ENCODE peak calls at places on chromosome 22, in six cellular contexts. L is CD4-positive, CD25-positive, alpha-beta regulatory T cell; S is fibroblast of lung; H is A549; W is kidney; V is neural progenitor cell. J is an unnamed sample.

GRCh38 chr22:42648368-42649260 is 578 bp downstream of the CYB5R3 start:
- DNase-seq in W (peak), S (peak), L (no peak), V (no peak), H (peak), J (no peak)

GRCh38 chr22:48488149-48488551 is 1339.5 kb downstream of the BRD1 start:
- DNase-seq in S (no peak), H (peak), L (no peak), W (peak), V (peak), J (no peak)

GRCh38 chr22:49592780-49593501 is 234.7 kb downstream of the BRD1 start:
- DNase-seq in S (no peak), L (no peak), W (peak), V (no peak), H (no peak), J (no peak)

GRCh38 chr22:50072714-50073538 is 12.3 kb downstream of the MLC1 start:
- DNase-seq in L (no peak), H (no peak), V (no peak), S (no peak), W (peak), J (no peak)

GRCh38 chr22:19631899-19632670 is 82.2 kb upstream of the SEPTIN5 start:
- DNase-seq in S (peak), L (no peak), W (peak), V (peak), H (peak), J (no peak)

GRCh38 chr22:29524440-29525191 is 28.9 kb downstream of the THOC5 start:
- DNase-seq in W (no peak), S (peak), L (no peak), H (peak), V (peak), J (no peak)

GRCh38 chr22:16959345-16959930 is 48.6 kb downstream of the GAB4 start:
- DNase-seq in L (no peak), H (no peak), V (no peak), S (no peak), W (peak), J (no peak)

GRCh38 chr22:50293441-50294318 is 13.8 kb downstream of the PLXNB2 start:
- DNase-seq in H (peak), S (peak), V (peak), L (no peak), W (peak), J (no peak)

GRCh38 chr22:49487950-49488349 is 339.7 kb downstream of the BRD1 start:
- DNase-seq in V (no peak), S (no peak), L (no peak), W (peak), H (no peak), J (no peak)

GRCh38 chr22:37303821-37304274 is 21.5 kb downstream of the CYTH4 start:
- DNase-seq in L (no peak), S (peak), W (no peak), H (peak), V (no peak), J (no peak)

GRCh38 chr22:46731246-46732040 is 6.6 kb downstream of the CERK start:
- DNase-seq in H (no peak), W (peak), S (peak), L (no peak), V (peak), J (no peak)

GRCh38 chr22:24119476-24119875 is 61.8 kb upstream of the SUSD2 start:
- DNase-seq in L (no peak), S (no peak), W (no peak), V (no peak), H (no peak), J (no peak)

GRCh38 chr22:28229566-28230483 is 310.8 kb upstream of the PITPNB start:
- DNase-seq in W (no peak), V (no peak), L (no peak), S (peak), H (no peak), J (no peak)

GRCh38 chr22:48947636-48948035 is 880.0 kb downstream of the BRD1 start:
- DNase-seq in W (no peak), H (no peak), L (no peak), S (no peak), V (no peak), J (no peak)

GRCh38 chr22:31870890-31871289 is 73.4 kb upstream of the YWHAH start:
- DNase-seq in H (peak), W (no peak), S (peak), L (no peak), V (no peak), J (no peak)

GRCh38 chr22:22210375-22210774 is 34.2 kb upstream of the VPREB1 start:
- DNase-seq in H (peak), V (no peak), L (no peak), S (peak), W (peak), J (peak)

GRCh38 chr22:23520875-23521441 is 59.1 kb downstream of the IGLL1 start:
- DNase-seq in W (peak), V (peak), L (no peak), S (peak), H (peak), J (no peak)

GRCh38 chr22:42300286-42301071 is 30.0 kb upstream of the TCF20 start:
- DNase-seq in V (no peak), H (no peak), L (no peak), S (no peak), W (no peak), J (no peak)

GRCh38 chr22:30843245-30843644 is 125.3 kb downstream of the MORC2 start:
- DNase-seq in W (no peak), L (no peak), V (no peak), S (peak), H (no peak), J (no peak)

GRCh38 chr22:46764140-46764680 is 1.8 kb downstream of the TBC1D22A start:
- DNase-seq in V (no peak), S (no peak), L (no peak), W (no peak), H (no peak), J (no peak)

GRCh38 chr22:46241397-46242007 is 8.6 kb downstream of the CDPF1 start:
- DNase-seq in W (no peak), L (no peak), S (no peak), H (no peak), V (no peak), J (no peak)

GRCh38 chr22:50731811-50732624 is 6.0 kb upstream of the ACR start:
- DNase-seq in W (peak), L (peak), H (peak), S (peak), V (peak), J (no peak)

GRCh38 chr22:31084811-31085492 is 3.8 kb downstream of the SMTN start:
- DNase-seq in W (peak), L (peak), S (peak), V (peak), H (peak), J (no peak)

GRCh38 chr22:46542011-46542985 is 4.9 kb upstream of the CELSR1 start:
- DNase-seq in H (peak), W (peak), L (peak), S (peak), V (peak), J (no peak)

GRCh38 chr22:19801340-19802000 is 40.9 kb downstream of the TBX1 start:
- DNase-seq in W (peak), V (no peak), H (no peak), L (no peak), S (peak), J (no peak)

GRCh38 chr22:48644108-48644507 is 1183.6 kb downstream of the BRD1 start:
- DNase-seq in V (no peak), W (no peak), H (peak), S (peak), L (no peak), J (no peak)

GRCh38 chr22:49776053-49776511 is 51.6 kb downstream of the BRD1 start:
- DNase-seq in S (no peak), V (no peak), L (no peak), W (peak), H (no peak), J (no peak)

GRCh38 chr22:39925273-39925672 is 24.4 kb downstream of the GRAP2 start:
- DNase-seq in W (no peak), S (no peak), L (no peak), H (no peak), V (no peak), J (no peak)
- H3K4me3 ChIP-seq in W (no peak), S (no peak), L (peak), H (no peak), V (no peak), J (no peak)

GRCh38 chr22:44026066-44026629 is 2.0 kb downstream of the PARVB start:
- DNase-seq in H (no peak), W (no peak), S (no peak), L (no peak), V (no peak), J (no peak)
- H3K4me3 ChIP-seq in H (no peak), W (peak), S (no peak), L (peak), V (no peak), J (no peak)

GRCh38 chr22:25747245-25747944 is 5.4 kb downstream of the MYO18B start:
- DNase-seq in V (no peak), H (peak), L (no peak), W (peak), S (peak), J (peak)

GRCh38 chr22:25746012-25746373 is 4.0 kb downstream of the MYO18B start:
- DNase-seq in H (no peak), W (no peak), L (no peak), S (peak), V (no peak), J (no peak)

GRCh38 chr22:25745341-25746011 is 3.5 kb downstream of the MYO18B start:
- DNase-seq in S (peak), H (peak), W (no peak), L (no peak), V (no peak), J (no peak)

GRCh38 chr22:25742918-25743708 is 1.1 kb downstream of the MYO18B start:
- DNase-seq in L (no peak), H (no peak), S (no peak), W (no peak), V (no peak), J (no peak)

GRCh38 chr22:25744694-25745093 is 2.7 kb downstream of the MYO18B start:
- DNase-seq in S (no peak), W (no peak), H (no peak), L (no peak), V (no peak), J (no peak)
- H3K4me3 ChIP-seq in S (no peak), W (no peak), H (no peak), L (no peak), V (no peak), J (no peak)

GRCh38 chr22:26724414-26724813 is 67.0 kb downstream of the MIAT start:
- DNase-seq in W (no peak), L (no peak), S (no peak), H (no peak), V (no peak), J (no peak)
- H3K4me3 ChIP-seq in W (no peak), L (no peak), S (no peak), H (no peak), V (no peak), J (no peak)

DNA sequence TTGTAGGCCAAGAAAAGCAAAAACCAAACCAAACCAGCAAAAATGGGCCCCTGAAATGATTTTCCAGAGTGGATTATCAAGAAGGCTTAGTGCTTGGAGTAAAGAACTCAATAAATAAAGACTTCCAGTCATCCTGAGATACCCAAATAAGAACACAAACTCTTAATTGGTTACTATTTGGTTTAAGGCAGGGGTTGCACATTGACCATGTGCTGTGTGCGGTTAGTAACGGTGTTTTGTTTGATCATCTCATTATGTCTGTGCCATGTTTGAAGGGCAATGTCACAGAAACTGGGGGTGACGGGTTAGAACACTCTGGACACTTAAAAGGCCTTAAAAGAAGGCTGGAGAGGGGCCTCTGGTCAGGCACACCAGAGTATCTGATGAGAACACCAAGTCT is 9.7 kb upstream of the MICAL3 start:
- DNase-seq in W (no peak), L (no peak), V (no peak), H (no peak), S (no peak), J (no peak)
- H3K4me3 ChIP-seq in W (no peak), L (no peak), V (no peak), H (no peak), S (no peak), J (no peak)

J was measured in epithelial cell of proximal tubule.